ENCODE peak calls at places on chromosomes 5 and 9, in five cellular contexts. V, Q, F, E and D are unnamed samples.

GRCh38 chr5:54845567-54845941 is 139.8 kb downstream of the ESM1 start:
- DNase-seq in E (no peak), Q (no peak), F (peak), V (no peak), D (no peak)

GRCh38 chr9:125532812-125533594 is 174.0 kb downstream of the MAPKAP1 start:
- DNase-seq in V (no peak), E (no peak), Q (no peak), F (no peak), D (no peak)

GRCh38 chr5:18653216-18653752 is 1019.0 kb downstream of the TAF11L14 start:
- DNase-seq in Q (no peak), E (no peak), F (no peak), V (no peak), D (no peak)

GRCh38 chr9:74946686-74947085 is 6.0 kb downstream of the C9orf40 start:
- DNase-seq in Q (no peak), F (no peak), V (no peak), E (no peak), D (no peak)

GRCh38 chr9:101479337-101480045 is 43.9 kb upstream of the ALDOB start:
- DNase-seq in Q (no peak), E (peak), F (no peak), V (no peak), D (no peak)

GRCh38 chr5:123441408-123441807 is 18.2 kb upstream of the CEP120 start:
- DNase-seq in E (no peak), F (no peak), Q (no peak), V (no peak), D (no peak)

GRCh38 chr9:122849546-122849945 is 21.2 kb upstream of the PDCL start:
- DNase-seq in V (no peak), E (no peak), F (no peak), Q (no peak), D (no peak)

GRCh38 chr9:129868033-129868395 is 32.8 kb downstream of the USP20 start:
- DNase-seq in E (no peak), V (no peak), Q (no peak), F (no peak), D (no peak)

GRCh38 chr9:89854715-89855475 is 250.1 kb downstream of the GADD45G start:
- DNase-seq in V (no peak), E (no peak), F (no peak), Q (no peak), D (no peak)

GRCh38 chr5:81093536-81094196 is 133.5 kb downstream of the RASGRF2 start:
- DNase-seq in E (no peak), F (no peak), V (no peak), Q (no peak), D (no peak)

GRCh38 chr5:96563816-96564215 is 98.4 kb upstream of the CAST start:
- DNase-seq in F (no peak), V (no peak), Q (no peak), E (no peak), D (no peak)

GRCh38 chr5:1272201-1272600 is 22.7 kb downstream of the TERT start:
- DNase-seq in F (no peak), V (no peak), Q (no peak), E (no peak), D (no peak)

GRCh38 chr9:96680812-96681499 is 25.8 kb upstream of the PRXL2C start:
- DNase-seq in F (no peak), V (no peak), E (no peak), Q (no peak), D (no peak)

GRCh38 chr9:137689745-137690529 is 71.1 kb downstream of the EHMT1 start:
- DNase-seq in V (no peak), E (no peak), F (peak), Q (no peak), D (peak)

GRCh38 chr5:56876325-56876724 is 33.1 kb upstream of the SETD9 start:
- DNase-seq in F (no peak), V (no peak), Q (no peak), E (no peak), D (no peak)

GRCh38 chr5:159965031-159965837 is 43.7 kb upstream of the TTC1 start:
- DNase-seq in E (peak), Q (peak), V (peak), F (peak), D (peak)

GRCh38 chr5:103487253-103487652 is 75.3 kb downstream of the NUDT12 start:
- DNase-seq in E (no peak), Q (no peak), F (peak), V (no peak), D (no peak)

GRCh38 chr5:5353681-5354080 is 68.8 kb upstream of the ICE1 start:
- DNase-seq in E (no peak), F (no peak), V (no peak), Q (no peak), D (no peak)

GRCh38 chr9:70144131-70144503 is 100.5 kb downstream of the MAMDC2 start:
- DNase-seq in Q (no peak), E (no peak), F (no peak), V (no peak), D (no peak)

GRCh38 chr5:115333164-115333563 is 36.7 kb upstream of the CCDC112 start:
- DNase-seq in V (no peak), Q (no peak), E (no peak), F (peak), D (no peak)

GRCh38 chr5:50934343-50934742 is 267.9 kb downstream of the PARP8 start:
- DNase-seq in F (no peak), V (no peak), Q (no peak), E (no peak), D (no peak)

GRCh38 chr5:75395277-75395676 is 58.3 kb downstream of the HMGCR start:
- DNase-seq in F (no peak), V (no peak), Q (no peak), E (no peak), D (no peak)

GRCh38 chr9:112445196-112445595 is 41.4 kb upstream of the KIAA1958 start:
- DNase-seq in F (no peak), V (no peak), E (no peak), Q (no peak), D (no peak)

GRCh38 chr9:20320921-20321320 is 301.4 kb downstream of the MLLT3 start:
- DNase-seq in E (no peak), V (no peak), F (no peak), Q (no peak), D (no peak)

GRCh38 chr5:113358696-113359095 is 76.1 kb downstream of the TSSK1B start:
- DNase-seq in V (no peak), Q (no peak), F (no peak), E (no peak), D (no peak)

GRCh38 chr5:33933723-33934544 is 2.3 kb upstream of the RXFP3 start:
- DNase-seq in E (no peak), V (no peak), Q (no peak), F (no peak), D (no peak)

GRCh38 chr9:4038182-4038723 is 261.6 kb downstream of the GLIS3 start:
- DNase-seq in E (no peak), V (no peak), F (peak), Q (no peak), D (no peak)

GRCh38 chr9:95852059-95853032 is 23.1 kb upstream of the ERCC6L2 start:
- DNase-seq in E (no peak), V (no peak), Q (no peak), F (no peak), D (no peak)

GRCh38 chr5:151100690-151101089 is 19.9 kb upstream of the TNIP1 start:
- DNase-seq in Q (no peak), F (no peak), E (no peak), V (no peak), D (no peak)

GRCh38 chr5:179319741-179320281 is 25.4 kb downstream of the ADAMTS2 start:
- DNase-seq in V (peak), Q (no peak), F (peak), E (no peak), D (no peak)

GRCh38 chr9:133824802-133825186 is 86.6 kb upstream of the SARDH start:
- DNase-seq in E (no peak), Q (no peak), F (no peak), V (no peak), D (no peak)

GRCh38 chr5:33049845-33050244 is 338.7 kb downstream of the NPR3 start:
- DNase-seq in E (no peak), Q (peak), V (no peak), F (peak), D (no peak)

DNA sequence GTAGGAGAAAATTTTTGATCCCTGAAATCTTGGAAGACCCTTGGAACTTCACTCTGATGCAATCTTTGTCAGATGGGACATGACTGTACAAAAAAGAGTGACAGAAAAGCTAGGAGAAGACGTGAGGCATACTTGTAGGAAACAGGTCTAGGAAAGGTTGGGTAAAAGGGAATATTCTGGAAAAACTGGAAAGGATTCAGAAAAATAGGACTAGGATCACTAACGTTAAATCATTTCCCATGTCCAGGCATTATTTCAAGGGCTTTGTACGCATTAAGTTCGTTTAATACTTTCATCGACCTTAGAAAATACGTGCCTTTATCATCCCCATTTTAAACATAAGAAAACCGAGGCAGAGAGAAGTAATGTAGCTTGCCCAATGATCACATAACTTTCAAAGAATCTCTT is 2.9 kb downstream of the ALDH1A1 start:
- DNase-seq in E (no peak), F (no peak), Q (no peak), V (no peak), D (no peak)
- H3K4me3 ChIP-seq in E (peak), F (no peak), Q (peak), V (peak), D (no peak)

GRCh38 chr5:42676362-42676761 is 80.3 kb upstream of the CCDC152 start:
- DNase-seq in F (no peak), V (no peak), Q (no peak), E (no peak), D (no peak)

GRCh38 chr5:42680035-42680434 is 76.6 kb upstream of the CCDC152 start:
- DNase-seq in F (no peak), E (no peak), V (no peak), Q (no peak), D (no peak)

GRCh38 chr5:42672925-42673324 is 83.7 kb upstream of the CCDC152 start:
- DNase-seq in F (no peak), V (no peak), E (no peak), Q (no peak), D (no peak)

GRCh38 chr5:42677156-42677842 is 79.3 kb upstream of the CCDC152 start:
- DNase-seq in E (no peak), Q (no peak), V (no peak), F (no peak), D (peak)

DNA sequence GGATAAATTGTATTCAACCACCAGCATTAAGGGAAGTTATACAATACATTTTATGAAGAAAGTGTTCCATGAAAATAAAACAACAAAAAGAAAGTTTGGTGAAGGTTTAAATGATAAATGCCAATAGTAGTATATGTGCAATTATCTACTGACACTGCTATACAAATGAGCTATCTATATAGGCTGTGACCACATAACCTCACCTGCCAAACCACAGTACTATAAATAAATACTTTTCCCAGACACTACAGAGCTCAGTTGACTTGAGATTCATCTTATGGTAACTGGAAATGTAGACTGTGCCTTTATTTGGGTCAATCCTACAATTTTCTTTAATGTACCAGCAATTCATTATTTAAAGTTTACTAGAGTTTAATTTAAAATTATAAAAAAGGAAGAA is 81.0 kb upstream of the CCDC152 start:
- DNase-seq in V (no peak), E (no peak), F (no peak), Q (no peak), D (no peak)
- TF ChIP-seq CTCF in V (no peak), E (no peak), F (no peak), Q (no peak), D (no peak)

GRCh38 chr5:66807743-66808142 is 211.6 kb downstream of the MAST4 start:
- DNase-seq in V (no peak), F (peak), E (no peak), Q (peak), D (peak)

GRCh38 chr5:66814146-66814991 is 218.2 kb downstream of the MAST4 start:
- DNase-seq in V (no peak), E (peak), F (peak), Q (no peak), D (no peak)

GRCh38 chr5:66808663-66809062 is 212.5 kb downstream of the MAST4 start:
- DNase-seq in Q (no peak), F (no peak), V (no peak), E (no peak), D (no peak)

GRCh38 chr5:66810151-66810550 is 214.0 kb downstream of the MAST4 start:
- DNase-seq in V (no peak), Q (no peak), F (no peak), E (no peak), D (no peak)

GRCh38 chr5:66810747-66811355 is 214.7 kb downstream of the MAST4 start:
- DNase-seq in F (no peak), Q (no peak), V (no peak), E (no peak), D (no peak)
- H3K4me3 ChIP-seq in F (no peak), Q (no peak), V (no peak), E (no peak), D (no peak)

GRCh38 chr5:174575043-174575442 is 149.3 kb upstream of the MSX2 start:
- DNase-seq in F (no peak), Q (no peak), V (no peak), E (no peak), D (peak)

GRCh38 chr5:174572591-174572990 is 151.8 kb upstream of the MSX2 start:
- DNase-seq in Q (no peak), V (no peak), F (no peak), E (no peak), D (no peak)

GRCh38 chr5:174570662-174571061 is 153.7 kb upstream of the MSX2 start:
- DNase-seq in E (no peak), F (no peak), Q (no peak), V (no peak), D (no peak)

GRCh38 chr5:174573210-174574014 is 151.0 kb upstream of the MSX2 start:
- DNase-seq in Q (no peak), F (no peak), V (no peak), E (no peak), D (no peak)

GRCh38 chr5:174571662-174572397 is 152.6 kb upstream of the MSX2 start:
- DNase-seq in Q (peak), V (peak), E (peak), F (peak), D (peak)
- TF ChIP-seq CTCF in Q (peak), V (peak), E (no peak), F (no peak), D (peak)

DNA sequence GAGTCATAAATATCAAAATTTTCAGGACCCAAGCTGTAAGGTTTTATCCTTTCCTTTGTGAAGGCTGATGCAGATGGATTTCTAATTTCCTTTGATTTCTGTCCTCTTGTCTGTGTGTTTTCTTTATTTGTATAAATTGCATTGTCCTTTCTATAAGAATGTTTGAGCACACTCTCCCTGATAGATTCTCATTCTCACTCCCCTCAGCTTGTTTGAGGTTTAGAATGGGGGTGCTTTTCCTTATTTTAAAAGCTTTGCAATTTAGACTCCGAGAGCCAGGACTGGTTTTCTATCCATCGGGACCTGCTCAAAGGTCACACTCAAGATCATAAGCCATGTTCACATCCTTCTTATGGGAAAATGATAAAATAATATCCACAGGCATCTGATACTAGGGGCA is 127.5 kb upstream of the TMEM161B start:
- DNase-seq in E (no peak), V (no peak), Q (no peak), F (no peak), D (no peak)
- H3K4me3 ChIP-seq in E (no peak), V (no peak), Q (no peak), F (no peak), D (no peak)

DNA sequence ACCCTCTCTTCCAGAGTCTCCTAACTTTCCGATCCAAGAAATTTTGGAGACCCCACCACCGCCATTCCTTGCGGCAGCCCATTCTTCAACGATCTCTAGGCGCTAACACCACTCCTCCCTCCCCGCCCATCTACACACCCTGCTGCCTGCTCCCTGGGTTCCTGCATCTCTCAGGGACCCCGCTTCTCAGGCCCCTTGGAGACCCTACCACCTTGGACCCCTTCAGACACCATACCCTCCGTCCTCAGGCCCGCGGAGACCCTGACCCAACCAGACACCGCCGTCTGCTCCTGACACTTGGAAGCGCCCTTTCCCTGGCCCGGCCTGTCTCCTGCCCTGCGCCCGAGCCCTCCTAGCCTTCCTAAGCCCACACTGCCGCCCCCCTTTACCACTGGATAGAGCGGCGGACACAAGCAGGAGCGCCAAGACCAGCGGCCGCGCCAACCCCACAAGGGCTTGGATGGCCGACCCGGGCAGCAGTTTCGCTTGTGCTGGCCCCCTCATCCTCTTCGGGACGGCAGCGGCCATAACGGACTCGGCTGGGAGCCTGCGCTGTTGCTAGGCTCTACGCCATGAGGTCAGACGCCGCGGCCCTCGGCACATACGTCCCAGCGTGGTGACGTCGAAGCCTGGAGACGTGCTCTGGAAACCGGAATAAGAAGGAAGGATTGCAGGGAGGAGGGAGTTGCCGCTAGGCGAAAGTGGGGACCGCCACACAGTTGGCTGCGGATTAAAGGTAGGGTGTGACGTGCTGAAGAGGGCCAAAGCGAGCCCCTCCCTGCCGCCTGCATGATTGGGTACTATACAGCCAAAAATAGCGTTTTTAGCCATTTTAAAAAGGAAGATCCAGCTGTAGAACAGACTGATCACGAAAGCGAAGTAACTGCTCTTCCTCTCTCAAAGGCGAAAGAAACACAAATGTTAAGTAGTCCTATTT is at the start of gene C5orf15:
- DNase-seq in V (peak), E (peak), Q (peak), F (peak), D (peak)
- TF ChIP-seq CTCF in V (no peak), E (no peak), Q (no peak), F (no peak), D (no peak)

DNA sequence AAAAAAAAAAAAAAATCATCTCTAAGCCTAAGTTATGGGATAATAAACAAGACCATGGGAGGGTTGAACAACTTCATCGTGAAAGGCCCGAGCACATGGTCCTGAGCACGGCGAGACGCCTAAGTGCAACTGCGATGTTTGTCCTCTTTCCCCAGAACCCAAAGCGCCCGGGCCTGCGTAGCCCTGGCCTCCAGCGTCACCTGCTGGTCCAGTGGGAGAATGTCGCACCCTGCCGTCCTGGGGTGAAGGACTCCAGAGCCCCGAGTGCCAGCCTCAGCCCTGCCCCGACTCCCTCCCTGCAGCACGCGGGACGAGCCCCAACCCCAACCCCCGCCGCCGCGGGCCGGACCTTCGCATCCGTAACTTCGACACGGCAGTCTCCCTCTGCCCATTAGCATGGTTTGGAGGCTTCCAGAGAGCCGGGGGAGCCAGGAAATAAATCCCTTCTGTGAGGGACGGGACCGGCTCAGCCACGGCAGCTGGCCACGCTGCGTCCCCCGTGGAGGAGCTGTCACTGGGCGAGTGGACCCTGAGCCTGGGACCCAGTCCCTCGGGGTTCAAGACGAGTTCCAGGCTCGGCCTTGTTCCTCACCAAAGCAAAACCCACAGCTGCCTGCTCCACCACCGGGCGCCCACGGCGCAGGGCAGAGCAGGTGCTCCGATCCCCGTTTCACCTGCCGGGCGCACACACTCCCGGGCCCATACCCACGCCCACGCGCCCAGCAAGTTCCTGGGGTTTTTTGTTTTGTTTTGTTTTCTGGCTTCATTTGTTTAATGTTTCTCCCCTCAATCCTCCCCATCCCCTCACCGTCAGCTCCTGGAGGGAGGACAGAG is 132.5 kb upstream of the HAND1 start:
- DNase-seq in V (peak), Q (peak), E (peak), F (peak), D (peak)
- H3K4me3 ChIP-seq in V (peak), Q (peak), E (no peak), F (peak), D (peak)